ENCODE peak calls at places on chromosome X, in nine cellular contexts. C, P, W, F, Z, S, Y, Q and X are unnamed samples.

GRCh38 chrX:70436380-70436779 is 8.3 kb upstream of the DLG3 start:
- DNase-seq in C (no peak), P (no peak), W (no peak), F (no peak), Z (no peak), S (no peak), Y (no peak), Q (no peak), X (no peak)

GRCh38 chrX:72609313-72609712 is 36.7 kb upstream of the HDAC8 start:
- DNase-seq in C (no peak), P (no peak), W (no peak), F (no peak), Z (no peak), S (no peak), Y (no peak), Q (no peak), X (no peak)

GRCh38 chrX:137427813-137428212 is 138.1 kb upstream of the ZIC3 start:
- DNase-seq in C (no peak), P (no peak), W (no peak), F (no peak), Z (no peak), S (no peak), Y (no peak), Q (no peak), X (no peak)

GRCh38 chrX:120504569-120504968 is 35.5 kb upstream of the LAMP2 start:
- DNase-seq in C (no peak), P (no peak), W (no peak), F (no peak), Z (no peak), S (no peak), Y (no peak), Q (no peak), X (no peak)

GRCh38 chrX:101265869-101266428 is 25.2 kb downstream of the TAF7L start:
- DNase-seq in C (peak), P (no peak), W (no peak), F (no peak), Z (no peak), S (no peak), Y (no peak), Q (peak), X (no peak)

GRCh38 chrX:3962511-3963350 is 249.3 kb upstream of the PRKX start:
- DNase-seq in C (no peak), P (no peak), W (no peak), F (no peak), Z (no peak), S (peak), Y (no peak), Q (peak), X (no peak)

GRCh38 chrX:39491548-39492297 is 606.0 kb downstream of the BCOR start:
- DNase-seq in C (no peak), P (no peak), W (no peak), F (peak), Z (peak), S (no peak), Y (peak), Q (no peak), X (peak)

GRCh38 chrX:103791826-103792458 is 15.3 kb downstream of the PLP1 start:
- DNase-seq in C (no peak), P (no peak), W (no peak), F (no peak), Z (no peak), S (no peak), Y (no peak), Q (peak), X (no peak)

GRCh38 chrX:112147206-112147605 is 64.6 kb upstream of the TRPC5 start:
- DNase-seq in C (no peak), P (no peak), W (no peak), F (no peak), Z (no peak), S (no peak), Y (no peak), Q (no peak), X (no peak)

GRCh38 chrX:40105016-40105790 is 7.4 kb upstream of the BCOR start:
- DNase-seq in C (no peak), P (peak), W (no peak), F (peak), Z (peak), S (peak), Y (no peak), Q (no peak), X (peak)

GRCh38 chrX:68929332-68930150 is 100.7 kb downstream of the EFNB1 start:
- DNase-seq in C (peak), P (no peak), W (no peak), F (no peak), Z (no peak), S (peak), Y (no peak), Q (peak), X (no peak)

GRCh38 chrX:129318375-129318774 is 204.9 kb downstream of the SMARCA1 start:
- DNase-seq in C (no peak), P (no peak), W (no peak), F (no peak), Z (no peak), S (peak), Y (peak), Q (peak), X (no peak)

GRCh38 chrX:12901486-12901885 is 4.9 kb upstream of the TLR8 start:
- DNase-seq in C (peak), P (peak), W (no peak), F (peak), Z (peak), S (peak), Y (peak), Q (peak), X (peak)

GRCh38 chrX:150324035-150324728 is 38.9 kb upstream of the MAMLD1 start:
- DNase-seq in C (peak), P (no peak), W (no peak), F (no peak), Z (no peak), S (peak), Y (no peak), Q (peak), X (no peak)

DNA sequence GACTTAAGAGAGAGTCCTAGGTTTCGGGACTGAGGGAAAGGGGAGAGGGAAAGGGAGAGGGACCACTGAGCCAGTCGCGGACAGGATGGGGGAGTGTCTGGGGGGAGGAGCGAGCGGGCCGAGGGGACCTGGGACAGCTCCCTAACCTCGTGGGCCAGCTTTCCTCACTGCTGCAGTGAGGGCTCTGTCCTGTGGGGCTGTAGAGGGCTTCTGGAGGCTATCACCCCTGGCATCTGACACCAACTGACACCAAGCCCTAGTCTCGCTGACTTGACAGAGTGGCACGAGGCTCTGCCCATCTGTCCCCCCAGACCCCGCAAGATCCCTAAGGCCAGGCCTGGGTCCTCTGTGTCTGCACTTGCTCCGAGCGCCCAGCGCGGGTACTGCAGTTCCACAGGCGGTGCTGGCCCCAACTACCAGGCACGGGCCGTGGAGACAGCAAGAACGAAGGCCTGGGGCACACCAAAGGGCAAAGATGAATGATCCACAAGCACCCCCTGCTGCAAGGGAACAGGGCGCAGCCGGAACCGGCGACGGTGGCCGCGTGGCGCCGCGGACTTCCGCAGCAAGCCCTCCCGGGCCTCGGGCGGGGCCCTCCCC is 465 bp downstream of the HAUS7 start:
- DNase-seq in C (peak), P (no peak), W (no peak), F (peak), Z (no peak), S (peak), Y (no peak), Q (no peak), X (peak)
- H3K27ac ChIP-seq in C (peak), P (no peak), W (peak), F (peak), Z (peak), S (no peak), Y (no peak), Q (peak), X (peak)

GRCh38 chrX:7927259-7928167 is at the start of gene PNPLA4:
- DNase-seq in C (no peak), P (peak), W (no peak), F (peak), Z (peak), S (peak), Y (peak), Q (peak), X (peak)
- H3K27ac ChIP-seq in C (no peak), P (no peak), W (peak), F (peak), Z (peak), S (peak), Y (peak), Q (peak), X (peak)

DNA sequence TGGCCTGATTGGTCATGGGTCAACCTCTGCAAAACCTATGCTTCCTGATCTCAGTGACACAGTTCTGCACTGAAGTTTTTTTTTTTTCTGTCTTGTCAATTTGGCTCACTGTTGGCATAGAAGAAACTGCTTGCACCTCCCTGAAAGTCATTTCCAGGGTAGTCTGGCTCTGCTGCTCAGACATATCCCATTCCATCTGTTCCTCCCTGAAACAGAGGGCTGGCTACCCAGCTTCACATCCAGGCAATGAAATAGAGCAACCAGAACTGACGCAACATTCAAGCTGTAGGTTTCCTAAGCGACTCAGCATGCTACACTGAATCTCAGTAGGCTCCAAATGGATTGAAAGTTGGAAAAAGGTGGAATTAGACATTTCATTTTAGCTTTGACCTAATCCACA is 176.8 kb upstream of the MBNL3 start:
- DNase-seq in C (no peak), P (no peak), W (peak), F (no peak), Z (no peak), S (no peak), Y (no peak), Q (no peak), X (no peak)
- H3K27ac ChIP-seq in C (no peak), P (no peak), W (no peak), F (no peak), Z (no peak), S (no peak), Y (no peak), Q (no peak), X (no peak)

DNA sequence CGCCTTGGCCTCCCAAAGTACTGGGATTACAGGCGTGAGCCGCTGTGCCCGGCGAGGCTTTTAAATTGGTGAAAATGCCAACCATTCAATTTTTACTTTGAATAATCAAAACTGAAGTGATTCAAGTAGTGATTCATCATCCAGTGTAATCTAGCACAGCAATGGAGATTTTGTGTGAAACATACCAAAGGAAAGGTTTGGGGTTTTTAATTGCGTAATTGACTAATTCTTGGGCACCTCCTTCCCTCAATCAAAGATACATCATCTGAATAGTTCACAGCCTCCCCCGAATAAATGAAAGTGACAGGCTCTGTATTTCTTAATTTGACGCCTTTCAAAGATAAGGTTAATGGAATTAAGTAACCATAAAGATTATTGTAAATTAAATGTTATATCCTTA is 69.0 kb downstream of the DMD start:
- DNase-seq in C (no peak), P (no peak), W (no peak), F (no peak), Z (no peak), S (no peak), Y (no peak), Q (no peak), X (no peak)
- H3K27ac ChIP-seq in C (no peak), P (no peak), W (no peak), F (no peak), Z (no peak), S (no peak), Y (no peak), Q (no peak), X (no peak)

GRCh38 chrX:154428176-154429171 is at the start of gene ATP6AP1:
- DNase-seq in C (peak), P (peak), W (no peak), F (peak), Z (peak), S (peak), Y (peak), Q (peak), X (peak)
- H3K27ac ChIP-seq in C (peak), P (peak), W (peak), F (peak), Z (peak), S (no peak), Y (peak), Q (peak), X (peak)

GRCh38 chrX:107566603-107567262 is 61.6 kb upstream of the PRPS1 start:
- DNase-seq in C (no peak), P (no peak), W (no peak), F (no peak), Z (no peak), S (no peak), Y (no peak), Q (peak), X (no peak)
- H3K27ac ChIP-seq in C (no peak), P (no peak), W (no peak), F (no peak), Z (no peak), S (no peak), Y (no peak), Q (no peak), X (no peak)

GRCh38 chrX:21741378-21741777 is 16.5 kb downstream of the SMPX start:
- DNase-seq in C (no peak), P (no peak), W (no peak), F (no peak), Z (no peak), S (no peak), Y (no peak), Q (no peak), X (no peak)

GRCh38 chrX:21744060-21744459 is 13.9 kb downstream of the SMPX start:
- DNase-seq in C (no peak), P (no peak), W (no peak), F (no peak), Z (no peak), S (no peak), Y (no peak), Q (no peak), X (no peak)

GRCh38 chrX:21744721-21745120 is 13.2 kb downstream of the SMPX start:
- DNase-seq in C (no peak), P (no peak), W (no peak), F (no peak), Z (no peak), S (no peak), Y (no peak), Q (no peak), X (no peak)

GRCh38 chrX:21740329-21741274 is 17.3 kb downstream of the SMPX start:
- DNase-seq in C (no peak), P (no peak), W (no peak), F (no peak), Z (no peak), S (no peak), Y (peak), Q (peak), X (no peak)

GRCh38 chrX:21741869-21742701 is 15.8 kb downstream of the SMPX start:
- DNase-seq in C (no peak), P (no peak), W (no peak), F (no peak), Z (no peak), S (no peak), Y (no peak), Q (peak), X (no peak)
- H3K27ac ChIP-seq in C (no peak), P (no peak), W (no peak), F (no peak), Z (no peak), S (no peak), Y (no peak), Q (no peak), X (no peak)

DNA sequence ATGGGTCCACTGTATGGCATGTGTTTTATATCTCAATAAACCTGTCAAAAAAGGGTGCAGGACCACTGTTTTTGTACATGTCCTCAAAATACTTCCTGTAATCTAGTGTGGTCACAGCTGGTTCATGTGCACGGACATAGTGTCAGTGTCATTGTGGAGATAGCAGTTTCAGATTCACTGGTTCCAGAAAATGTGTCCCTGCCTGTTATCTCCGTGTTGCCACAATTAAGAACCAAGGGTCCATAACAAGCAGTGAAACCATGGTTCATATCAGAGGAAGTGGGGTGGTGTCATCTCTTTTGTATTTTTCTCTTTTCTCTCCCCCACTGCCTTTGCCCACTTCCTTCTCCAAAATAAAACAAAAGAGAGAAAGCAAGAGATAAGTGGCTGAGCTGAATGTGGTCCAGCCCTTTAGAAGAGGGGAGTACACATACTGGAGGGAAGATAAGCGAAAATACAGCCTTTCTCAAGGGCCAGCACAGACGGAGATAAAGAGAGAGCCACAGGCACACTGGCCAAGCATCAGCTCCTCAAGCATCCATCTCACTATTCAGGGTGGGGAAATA is 51.2 kb downstream of the TBL1X start:
- DNase-seq in C (no peak), P (no peak), W (no peak), F (no peak), Z (no peak), S (no peak), Y (no peak), Q (no peak), X (no peak)
- H3K27ac ChIP-seq in C (no peak), P (no peak), W (no peak), F (no peak), Z (no peak), S (no peak), Y (no peak), Q (no peak), X (no peak)